ENCODE peak calls at places on chromosomes 16 and 17, in four cellular contexts. T is lower lobe of right lung, V is fibroblast of lung, F is HCT116. D is an unnamed sample.
A peak's percentile ranks its signal among the peaks of the same experiment; 100 is the strongest.

GRCh38 chr16:27408602-27409031 is 6.6 kb downstream of the IL21R start:
- DNase-seq in T (no peak), V (no peak), F (no peak), D (no peak)

GRCh38 chr17:12522743-12523181 is 142.9 kb upstream of the MYOCD start:
- DNase-seq in T (no peak), V (peak; percentile 79), F (no peak), D (peak; percentile 8)

GRCh38 chr16:15950167-15950854 is 895 bp downstream of the ABCC1 start:
- DNase-seq in T (no peak), V (peak; percentile 60), F (no peak), D (peak; percentile 42)

GRCh38 chr17:70938311-70938710 is 769.0 kb downstream of the KCNJ2 start:
- DNase-seq in T (no peak), V (no peak), F (no peak), D (no peak)

GRCh38 chr16:76123966-76124365 is 153.2 kb upstream of the CNTNAP4 start:
- DNase-seq in T (no peak), V (no peak), F (no peak), D (no peak)

GRCh38 chr16:75340715-75341500 is 89.5 kb upstream of the BCAR1 start:
- DNase-seq in T (no peak), V (peak; percentile 86), F (no peak), D (no peak)

GRCh38 chr17:80195671-80196529 is 24.2 kb downstream of the SGSH start:
- DNase-seq in T (no peak), V (no peak), F (no peak), D (no peak)

GRCh38 chr16:47073223-47074155 is 70.3 kb downstream of the NETO2 start:
- DNase-seq in T (no peak), V (no peak), F (no peak), D (no peak)

GRCh38 chr16:842061-842476 is 41.5 kb upstream of the GNG13 start:
- DNase-seq in T (no peak), V (peak; percentile 7), F (no peak), D (no peak)

GRCh38 chr16:74936902-74937560 is 47.9 kb downstream of the WDR59 start:
- DNase-seq in T (no peak), V (peak; percentile 70), F (no peak), D (no peak)

DNA sequence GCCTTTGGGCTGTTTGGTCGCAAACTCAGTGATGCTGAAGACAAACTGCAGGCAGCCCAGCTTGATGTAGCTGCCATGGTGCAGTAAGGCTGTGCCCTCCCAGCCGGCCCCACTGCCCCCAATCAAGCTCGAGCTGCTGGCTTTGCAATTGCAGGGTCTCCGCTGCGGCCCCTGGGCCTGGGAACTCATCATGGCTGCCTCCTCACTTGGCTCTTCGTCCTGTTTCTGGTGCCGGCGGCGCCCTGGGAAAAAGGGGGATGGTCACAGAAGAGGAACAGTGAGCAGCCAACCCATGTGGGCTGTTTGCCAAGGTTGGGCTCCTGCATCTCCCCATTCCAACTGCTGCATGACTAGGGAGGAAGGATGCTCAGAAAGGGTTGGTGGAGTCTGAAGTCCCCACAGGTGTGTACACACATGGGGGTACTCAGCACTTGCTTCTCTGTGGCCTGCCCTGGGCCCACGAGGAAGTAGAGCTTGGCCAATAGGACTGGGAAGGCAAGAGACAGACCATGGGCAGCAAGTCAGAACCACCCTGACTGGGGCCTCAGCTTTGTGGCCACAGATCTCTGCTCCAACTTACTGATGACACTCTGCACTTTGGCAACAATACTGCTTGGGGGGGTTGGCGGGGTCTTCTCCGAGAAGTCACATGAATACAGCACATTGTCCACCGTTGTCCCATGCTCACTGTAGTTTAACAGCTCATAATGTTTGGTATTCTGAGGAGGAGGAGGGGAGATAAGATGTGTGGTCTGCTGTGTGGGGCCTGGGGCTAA is 3.6 kb upstream of the DHRS13 start:
- DNase-seq in T (no peak), V (no peak), F (no peak), D (no peak)
- H3K36me3 ChIP-seq in T (peaks cover 60% of the 10 kb centered on the region), V (peaks cover 20% of the 10 kb centered on the region), F (peaks cover 39% of the 10 kb centered on the region), D (peaks cover 29% of the 10 kb centered on the region)

GRCh38 chr17:29760771-29761682 is 138.3 kb upstream of the CORO6 start:
- DNase-seq in T (peak; percentile 94), V (peak; percentile 86), F (no peak), D (peak; percentile 55)

GRCh38 chr17:29766796-29767327 is 144.2 kb upstream of the CORO6 start:
- DNase-seq in T (no peak), V (no peak), F (no peak), D (no peak)

GRCh38 chr17:29763273-29763672 is 140.6 kb upstream of the CORO6 start:
- DNase-seq in T (no peak), V (no peak), F (no peak), D (no peak)

GRCh38 chr17:29764748-29765147 is 142.0 kb upstream of the CORO6 start:
- DNase-seq in T (no peak), V (no peak), F (no peak), D (no peak)

DNA sequence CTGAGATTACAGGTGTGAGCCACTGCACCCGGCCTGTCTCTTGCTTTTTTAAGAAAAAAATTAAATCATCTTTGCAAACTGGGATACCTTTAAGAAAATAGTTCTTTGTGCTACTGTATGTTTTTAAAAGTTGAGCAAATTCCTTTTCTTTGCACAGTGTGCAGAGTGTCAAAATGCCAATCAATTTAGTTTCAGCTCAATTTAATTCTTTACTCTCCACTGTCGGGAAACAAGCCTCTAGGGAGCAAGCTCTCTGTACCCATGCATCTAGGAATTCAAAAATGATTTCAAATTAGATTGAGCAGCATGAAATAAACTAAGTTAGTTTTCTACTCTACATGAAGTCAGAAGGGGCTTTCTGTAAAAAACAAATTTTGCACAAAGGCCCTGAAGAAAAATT is 141.5 kb upstream of the CORO6 start:
- DNase-seq in T (no peak), V (no peak), F (no peak), D (no peak)
- H3K36me3 ChIP-seq in T (no peaks in the 10 kb centered on the region), V (no peaks in the 10 kb centered on the region), F (no peaks in the 10 kb centered on the region), D (no peaks in the 10 kb centered on the region)

GRCh38 chr16:11844499-11844898 is 6.8 kb downstream of the RSL1D1 start:
- DNase-seq in T (no peak), V (no peak), F (no peak), D (no peak)
- H3K36me3 ChIP-seq in T (peaks cover 97% of the 10 kb centered on the region), V (peaks cover 32% of the 10 kb centered on the region), F (peaks cover 83% of the 10 kb centered on the region), D (peaks cover 29% of the 10 kb centered on the region)

GRCh38 chr17:67353161-67353560 is 13.2 kb downstream of the PSMD12 start:
- DNase-seq in T (no peak), V (no peak), F (no peak), D (no peak)
- H3K36me3 ChIP-seq in T (peaks cover 97% of the 10 kb centered on the region), V (peaks cover 11% of the 10 kb centered on the region), F (peaks cover 65% of the 10 kb centered on the region), D (peaks cover 9% of the 10 kb centered on the region)

DNA sequence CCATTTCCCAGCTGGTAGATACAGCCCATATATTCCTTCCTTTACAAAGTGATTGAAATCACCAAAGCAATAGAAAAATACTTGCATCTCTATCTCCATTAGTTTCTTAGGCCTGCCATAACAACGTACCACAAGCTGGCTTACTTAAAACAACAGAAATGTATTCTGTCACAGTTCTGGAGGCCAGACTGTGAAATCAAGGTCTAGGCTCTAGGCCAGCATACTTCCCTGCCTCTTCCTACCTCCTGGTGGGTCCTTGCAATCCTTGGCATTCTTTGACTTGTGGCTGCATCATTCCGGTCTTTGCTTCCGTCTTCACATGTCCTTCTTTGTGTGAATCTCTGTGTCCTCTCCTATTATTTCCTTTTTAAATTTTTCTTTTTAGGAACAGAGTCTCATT is 62.5 kb downstream of the ERCC4 start:
- DNase-seq in T (no peak), V (peak; percentile 85), F (no peak), D (no peak)
- H3K36me3 ChIP-seq in T (no peaks in the 10 kb centered on the region), V (no peaks in the 10 kb centered on the region), F (no peaks in the 10 kb centered on the region), D (no peaks in the 10 kb centered on the region)

D was measured in prostate gland.